ENCODE peak calls at places on chromosomes 6 and 20, in five cellular contexts. M is WTC11, Y is HepG2, E is H1, V is K562. X is an unnamed sample.

GRCh38 chr20:11451793-11452291 is 465.9 kb upstream of the BTBD3 start:
- DNase-seq in M (no peak), Y (no peak), E (no peak), V (no peak), X (no peak)

GRCh38 chr6:134436950-134437349 is 119.0 kb upstream of the SGK1 start:
- DNase-seq in M (no peak), Y (no peak), E (no peak), V (no peak), X (peak; percentile 8)

GRCh38 chr20:45363611-45364492 is 896 bp downstream of the SYS1 start:
- DNase-seq in M (no peak), Y (no peak), E (no peak), V (no peak), X (no peak)

GRCh38 chr6:134689177-134689576 is 260.7 kb downstream of the ALDH8A1 start:
- DNase-seq in M (no peak), Y (no peak), E (no peak), V (no peak), X (no peak)

GRCh38 chr6:13216236-13216933 is 112.0 kb downstream of the TBC1D7 start:
- DNase-seq in M (no peak), Y (no peak), E (no peak), V (no peak), X (no peak)

GRCh38 chr6:150755524-150755923 is 110.0 kb upstream of the MTHFD1L start:
- DNase-seq in M (no peak), Y (no peak), E (no peak), V (no peak), X (no peak)

GRCh38 chr6:12459945-12460800 is 170.0 kb downstream of the EDN1 start:
- DNase-seq in M (no peak), Y (no peak), E (no peak), V (no peak), X (no peak)

GRCh38 chr6:75922226-75922625 is 150.2 kb downstream of the IMPG1 start:
- DNase-seq in M (no peak), Y (no peak), E (no peak), V (no peak), X (no peak)

GRCh38 chr6:4812068-4812467 is 35.9 kb downstream of the CDYL start:
- DNase-seq in M (no peak), Y (no peak), E (no peak), V (no peak), X (no peak)

GRCh38 chr6:56370591-56371198 is 123.3 kb upstream of the COL21A1 start:
- DNase-seq in M (no peak), Y (peak; percentile 58), E (no peak), V (no peak), X (peak; percentile 34)

GRCh38 chr6:56366112-56366852 is 118.9 kb upstream of the COL21A1 start:
- DNase-seq in M (no peak), Y (no peak), E (no peak), V (no peak), X (no peak)

GRCh38 chr6:56368484-56368883 is 121.1 kb upstream of the COL21A1 start:
- DNase-seq in M (no peak), Y (peak; percentile 34), E (no peak), V (no peak), X (no peak)

GRCh38 chr6:56372621-56373020 is 125.2 kb upstream of the COL21A1 start:
- DNase-seq in M (no peak), Y (no peak), E (no peak), V (no peak), X (no peak)

GRCh38 chr6:56370127-56370540 is 122.8 kb upstream of the COL21A1 start:
- DNase-seq in M (peak; percentile 59), Y (peak; percentile 87), E (no peak), V (peak; percentile 17), X (no peak)
- TF ChIP-seq ATF2 in M (no peak), Y (no peak), E (no peak), V (no peak), X (no peak)

GRCh38 chr20:58432190-58432954 is 43.3 kb downstream of the VAPB start:
- DNase-seq in M (no peak), Y (no peak), E (no peak), V (no peak), X (no peak)

GRCh38 chr20:58431134-58431533 is 42.1 kb downstream of the VAPB start:
- DNase-seq in M (no peak), Y (no peak), E (no peak), V (no peak), X (no peak)

GRCh38 chr20:58433029-58433657 is 44.1 kb downstream of the VAPB start:
- DNase-seq in M (no peak), Y (no peak), E (no peak), V (no peak), X (no peak)

GRCh38 chr20:58435237-58435636 is 46.2 kb downstream of the VAPB start:
- DNase-seq in M (no peak), Y (no peak), E (no peak), V (no peak), X (no peak)

GRCh38 chr20:58433759-58434158 is 44.7 kb downstream of the VAPB start:
- DNase-seq in M (no peak), Y (no peak), E (no peak), V (peak; percentile 47), X (no peak)
- TF ChIP-seq ATF2 in M (no peak), Y (no peak), E (no peak), V (no peak), X (no peak)

GRCh38 chr20:47540443-47541354 is 39.0 kb downstream of the NCOA3 start:
- DNase-seq in M (no peak), Y (peak; percentile 59), E (no peak), V (peak; percentile 46), X (peak; percentile 21)
- TF ChIP-seq ATF2 in M (no peak), Y (no peak), E (no peak), V (no peak), X (no peak)

DNA sequence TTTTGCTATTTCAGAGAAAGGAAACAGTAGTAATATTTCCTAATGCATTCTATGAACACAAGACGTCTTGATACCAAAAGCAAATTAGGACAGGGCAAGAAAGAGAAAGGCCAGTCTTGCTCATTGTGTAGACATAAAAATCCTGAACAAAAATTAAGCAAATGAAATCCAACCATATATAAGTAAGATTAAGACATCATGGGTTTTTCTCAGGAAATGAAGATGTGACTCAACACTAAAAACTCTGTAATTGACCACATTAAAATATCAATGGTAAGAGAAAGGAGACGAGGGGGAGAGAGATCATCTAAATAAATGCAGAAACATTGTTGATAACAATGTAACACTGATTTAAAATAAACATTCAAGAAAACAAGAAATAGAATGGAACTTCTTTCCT is 205.4 kb downstream of the SOD2 start:
- DNase-seq in M (no peak), Y (no peak), E (no peak), V (no peak), X (no peak)
- TF ChIP-seq ATF2 in M (no peak), Y (no peak), E (no peak), V (no peak), X (no peak)

GRCh38 chr6:155130161-155130853 is 133.5 kb upstream of the CLDN20 start:
- DNase-seq in M (no peak), Y (no peak), E (no peak), V (no peak), X (no peak)

GRCh38 chr6:155128971-155129370 is 133.9 kb downstream of the TIAM2 start:
- DNase-seq in M (no peak), Y (no peak), E (no peak), V (no peak), X (no peak)

GRCh38 chr6:155132617-155133016 is 131.2 kb upstream of the CLDN20 start:
- DNase-seq in M (no peak), Y (no peak), E (no peak), V (no peak), X (no peak)

GRCh38 chr6:155126727-155127439 is 131.8 kb downstream of the TIAM2 start:
- DNase-seq in M (no peak), Y (peak; percentile 93), E (no peak), V (peak; percentile 33), X (no peak)

GRCh38 chr6:155129744-155130143 is 134.1 kb upstream of the CLDN20 start:
- DNase-seq in M (no peak), Y (no peak), E (no peak), V (no peak), X (no peak)
- TF ChIP-seq ATF2 in M (no peak), Y (no peak), E (no peak), V (no peak), X (no peak)

DNA sequence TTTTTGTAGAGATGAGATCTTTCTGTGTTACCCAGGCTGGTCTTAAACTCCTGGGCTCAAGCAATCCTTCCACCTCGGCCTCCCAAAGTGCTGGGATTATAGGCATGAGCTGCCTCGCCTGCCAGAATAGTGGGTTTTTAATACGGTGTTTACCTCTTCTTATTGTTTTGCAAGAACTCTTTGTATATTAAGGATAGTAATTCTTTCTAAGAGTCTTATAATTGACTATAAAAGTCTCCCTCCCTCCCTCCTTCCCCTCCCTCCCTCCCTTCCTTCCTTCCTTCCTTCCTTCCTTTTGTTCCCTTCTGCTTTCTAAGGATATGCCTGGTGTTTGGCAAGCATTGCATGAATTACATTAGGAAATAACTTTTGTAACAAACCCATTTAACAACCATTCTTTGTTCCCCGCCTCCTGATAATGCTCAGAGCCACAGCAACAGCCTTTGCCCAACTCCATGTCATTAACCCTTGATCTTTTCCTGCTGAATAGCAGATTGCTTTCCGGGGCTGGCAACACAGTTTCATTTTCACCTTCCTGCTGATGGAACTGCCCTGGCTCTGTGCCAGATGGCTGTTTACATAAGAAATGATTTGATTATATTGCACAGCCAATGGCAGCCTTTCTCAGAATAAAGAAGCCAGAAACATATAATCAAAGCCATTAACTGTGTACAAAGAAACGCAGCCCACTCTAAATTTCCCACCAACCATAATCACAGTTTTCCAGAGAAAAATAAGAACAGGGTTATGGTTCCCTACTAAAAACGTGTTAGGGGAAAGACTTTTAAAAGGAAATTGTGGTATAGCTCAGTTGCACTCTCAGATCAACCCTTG is 143.7 kb upstream of the PTPN1 start:
- DNase-seq in M (no peak), Y (peak; percentile 100), E (no peak), V (no peak), X (no peak)
- TF ChIP-seq ATF2 in M (no peak), Y (peak; percentile 87), E (no peak), V (no peak), X (no peak)

X was measured in GM12878.